ENCODE peak calls at places on chromosomes 1 and 21, in nine cellular contexts. One of them, this sample, is unnamed.

GRCh38 chr1:82273816-82274215 is 473.1 kb downstream of the ADGRL2 start:
- DNase-seq in D721Med: no peak
- DNase-seq in gastrocnemius medialis: no peak
- DNase-seq in foreskin keratinocyte: no peak
- DNase-seq in CD8-positive, alpha-beta T cell: no peak
- DNase-seq in psoas muscle: no peak
- DNase-seq in fibroblast of mammary gland: peak
- DNase-seq in hepatocyte: no peak
- DNase-seq in lower leg skin: no peak
- DNase-seq in this sample: peak

GRCh38 chr21:36079010-36079649 is 9.3 kb downstream of the CBR1 start:
- DNase-seq in D721Med: no peak
- DNase-seq in foreskin keratinocyte: no peak
- DNase-seq in CD8-positive, alpha-beta T cell: no peak
- DNase-seq in psoas muscle: no peak
- DNase-seq in hepatocyte: no peak
- DNase-seq in gastrocnemius medialis: peak
- DNase-seq in lower leg skin: no peak
- DNase-seq in fibroblast of mammary gland: no peak
- DNase-seq in this sample: no peak

GRCh38 chr1:162040657-162041056 is 17.0 kb upstream of the OLFML2B start:
- DNase-seq in D721Med: no peak
- DNase-seq in fibroblast of mammary gland: peak
- DNase-seq in psoas muscle: no peak
- DNase-seq in gastrocnemius medialis: no peak
- DNase-seq in lower leg skin: no peak
- DNase-seq in CD8-positive, alpha-beta T cell: no peak
- DNase-seq in foreskin keratinocyte: no peak
- DNase-seq in hepatocyte: peak
- DNase-seq in this sample: peak

GRCh38 chr21:33543505-33544129 is 779 bp downstream of the SON start:
- DNase-seq in fibroblast of mammary gland: peak
- DNase-seq in foreskin keratinocyte: no peak
- DNase-seq in CD8-positive, alpha-beta T cell: peak
- DNase-seq in lower leg skin: peak
- DNase-seq in D721Med: no peak
- DNase-seq in hepatocyte: no peak
- DNase-seq in psoas muscle: peak
- DNase-seq in gastrocnemius medialis: peak
- DNase-seq in this sample: no peak

GRCh38 chr1:204672482-204673216 is 12.9 kb downstream of the LRRN2 start:
- DNase-seq in gastrocnemius medialis: no peak
- DNase-seq in CD8-positive, alpha-beta T cell: no peak
- DNase-seq in fibroblast of mammary gland: no peak
- DNase-seq in hepatocyte: no peak
- DNase-seq in lower leg skin: no peak
- DNase-seq in foreskin keratinocyte: no peak
- DNase-seq in psoas muscle: no peak
- DNase-seq in D721Med: no peak
- DNase-seq in this sample: no peak

GRCh38 chr21:42341776-42342542 is 8.8 kb downstream of the TFF2 start:
- DNase-seq in fibroblast of mammary gland: no peak
- DNase-seq in psoas muscle: no peak
- DNase-seq in gastrocnemius medialis: no peak
- DNase-seq in foreskin keratinocyte: no peak
- DNase-seq in lower leg skin: no peak
- DNase-seq in hepatocyte: no peak
- DNase-seq in D721Med: no peak
- DNase-seq in CD8-positive, alpha-beta T cell: no peak
- DNase-seq in this sample: no peak

GRCh38 chr1:23936481-23937176 is 23.0 kb upstream of the PNRC2 start:
- DNase-seq in CD8-positive, alpha-beta T cell: no peak
- DNase-seq in hepatocyte: no peak
- DNase-seq in foreskin keratinocyte: no peak
- DNase-seq in psoas muscle: no peak
- DNase-seq in lower leg skin: no peak
- DNase-seq in fibroblast of mammary gland: no peak
- DNase-seq in gastrocnemius medialis: no peak
- DNase-seq in D721Med: no peak
- DNase-seq in this sample: peak

GRCh38 chr1:212942679-212943392 is 7.5 kb upstream of the VASH2 start:
- DNase-seq in psoas muscle: no peak
- DNase-seq in lower leg skin: no peak
- DNase-seq in fibroblast of mammary gland: no peak
- DNase-seq in hepatocyte: no peak
- DNase-seq in CD8-positive, alpha-beta T cell: no peak
- DNase-seq in D721Med: no peak
- DNase-seq in gastrocnemius medialis: no peak
- DNase-seq in foreskin keratinocyte: no peak
- DNase-seq in this sample: no peak

GRCh38 chr1:31576201-31576669 is at the start of gene TINAGL1:
- DNase-seq in gastrocnemius medialis: no peak
- DNase-seq in CD8-positive, alpha-beta T cell: no peak
- DNase-seq in D721Med: no peak
- DNase-seq in psoas muscle: no peak
- DNase-seq in fibroblast of mammary gland: no peak
- DNase-seq in lower leg skin: no peak
- DNase-seq in hepatocyte: peak
- DNase-seq in foreskin keratinocyte: peak
- DNase-seq in this sample: no peak

GRCh38 chr21:16087523-16087922 is 357.7 kb downstream of the USP25 start:
- DNase-seq in psoas muscle: no peak
- DNase-seq in gastrocnemius medialis: no peak
- DNase-seq in D721Med: no peak
- DNase-seq in hepatocyte: no peak
- DNase-seq in fibroblast of mammary gland: no peak
- DNase-seq in lower leg skin: no peak
- DNase-seq in foreskin keratinocyte: no peak
- DNase-seq in CD8-positive, alpha-beta T cell: no peak
- DNase-seq in this sample: no peak

GRCh38 chr1:110309139-110309538 is 30.0 kb upstream of the RBM15 start:
- DNase-seq in CD8-positive, alpha-beta T cell: no peak
- DNase-seq in fibroblast of mammary gland: peak
- DNase-seq in gastrocnemius medialis: no peak
- DNase-seq in psoas muscle: no peak
- DNase-seq in foreskin keratinocyte: no peak
- DNase-seq in D721Med: no peak
- DNase-seq in hepatocyte: no peak
- DNase-seq in lower leg skin: no peak
- DNase-seq in this sample: peak

GRCh38 chr1:119767486-119767885 is 1.2 kb downstream of the HMGCS2 start:
- DNase-seq in lower leg skin: no peak
- DNase-seq in CD8-positive, alpha-beta T cell: no peak
- DNase-seq in foreskin keratinocyte: no peak
- DNase-seq in gastrocnemius medialis: no peak
- DNase-seq in hepatocyte: no peak
- DNase-seq in D721Med: no peak
- DNase-seq in fibroblast of mammary gland: peak
- DNase-seq in psoas muscle: no peak
- DNase-seq in this sample: no peak

GRCh38 chr1:234980657-234981396 is 147.8 kb downstream of the TOMM20 start:
- DNase-seq in hepatocyte: peak
- DNase-seq in foreskin keratinocyte: peak
- DNase-seq in psoas muscle: peak
- DNase-seq in gastrocnemius medialis: peak
- DNase-seq in fibroblast of mammary gland: peak
- DNase-seq in CD8-positive, alpha-beta T cell: peak
- DNase-seq in D721Med: no peak
- DNase-seq in lower leg skin: peak
- DNase-seq in this sample: peak

GRCh38 chr21:41965045-41965444 is 11.2 kb upstream of the C2CD2 start:
- DNase-seq in fibroblast of mammary gland: no peak
- DNase-seq in D721Med: no peak
- DNase-seq in CD8-positive, alpha-beta T cell: no peak
- DNase-seq in gastrocnemius medialis: no peak
- DNase-seq in foreskin keratinocyte: no peak
- DNase-seq in hepatocyte: no peak
- DNase-seq in lower leg skin: no peak
- DNase-seq in psoas muscle: no peak
- DNase-seq in this sample: no peak

GRCh38 chr1:174812026-174812425 is 187.7 kb upstream of the CACYBP start:
- DNase-seq in foreskin keratinocyte: no peak
- DNase-seq in hepatocyte: no peak
- DNase-seq in lower leg skin: no peak
- DNase-seq in D721Med: no peak
- DNase-seq in gastrocnemius medialis: no peak
- DNase-seq in psoas muscle: no peak
- DNase-seq in CD8-positive, alpha-beta T cell: no peak
- DNase-seq in fibroblast of mammary gland: no peak
- DNase-seq in this sample: no peak

GRCh38 chr1:36099681-36100341 is 11.1 kb downstream of the ADPRS start:
- DNase-seq in CD8-positive, alpha-beta T cell: peak
- DNase-seq in psoas muscle: peak
- DNase-seq in hepatocyte: peak
- DNase-seq in gastrocnemius medialis: peak
- DNase-seq in foreskin keratinocyte: no peak
- DNase-seq in D721Med: peak
- DNase-seq in fibroblast of mammary gland: peak
- DNase-seq in lower leg skin: no peak
- DNase-seq in this sample: peak

GRCh38 chr1:65371544-65371943 is 48.9 kb upstream of the LEPR start:
- DNase-seq in psoas muscle: no peak
- DNase-seq in foreskin keratinocyte: no peak
- DNase-seq in fibroblast of mammary gland: no peak
- DNase-seq in CD8-positive, alpha-beta T cell: no peak
- DNase-seq in hepatocyte: no peak
- DNase-seq in gastrocnemius medialis: no peak
- DNase-seq in D721Med: no peak
- DNase-seq in lower leg skin: no peak
- DNase-seq in this sample: no peak

GRCh38 chr1:15540201-15540600 is 13.6 kb downstream of the DNAJC16 start:
- DNase-seq in fibroblast of mammary gland: peak
- DNase-seq in psoas muscle: no peak
- DNase-seq in gastrocnemius medialis: no peak
- DNase-seq in CD8-positive, alpha-beta T cell: no peak
- DNase-seq in hepatocyte: no peak
- DNase-seq in D721Med: no peak
- DNase-seq in foreskin keratinocyte: no peak
- DNase-seq in lower leg skin: no peak
- DNase-seq in this sample: peak

GRCh38 chr1:3775248-3775497 is 2.6 kb downstream of the SMIM1 start:
- DNase-seq in fibroblast of mammary gland: no peak
- DNase-seq in lower leg skin: no peak
- DNase-seq in CD8-positive, alpha-beta T cell: no peak
- DNase-seq in psoas muscle: no peak
- DNase-seq in hepatocyte: no peak
- DNase-seq in gastrocnemius medialis: no peak
- DNase-seq in D721Med: no peak
- DNase-seq in foreskin keratinocyte: no peak
- DNase-seq in this sample: no peak

GRCh38 chr1:243286409-243287127 is 30.7 kb downstream of the SDCCAG8 start:
- DNase-seq in foreskin keratinocyte: no peak
- DNase-seq in hepatocyte: no peak
- DNase-seq in gastrocnemius medialis: no peak
- DNase-seq in D721Med: no peak
- DNase-seq in lower leg skin: no peak
- DNase-seq in CD8-positive, alpha-beta T cell: no peak
- DNase-seq in psoas muscle: no peak
- DNase-seq in fibroblast of mammary gland: peak
- DNase-seq in this sample: peak

GRCh38 chr1:238710697-238711096 is 675.7 kb upstream of the CHRM3 start:
- DNase-seq in CD8-positive, alpha-beta T cell: no peak
- DNase-seq in hepatocyte: no peak
- DNase-seq in D721Med: no peak
- DNase-seq in gastrocnemius medialis: no peak
- DNase-seq in psoas muscle: no peak
- DNase-seq in foreskin keratinocyte: no peak
- DNase-seq in lower leg skin: no peak
- DNase-seq in fibroblast of mammary gland: peak
- DNase-seq in this sample: peak
- TF ChIP-seq CTCF in CD8-positive, alpha-beta T cell: no peak
- TF ChIP-seq CTCF in hepatocyte: peak
- TF ChIP-seq CTCF in D721Med: no peak
- TF ChIP-seq CTCF in gastrocnemius medialis: no peak
- TF ChIP-seq CTCF in psoas muscle: no peak
- TF ChIP-seq CTCF in foreskin keratinocyte: peak
- TF ChIP-seq CTCF in lower leg skin: no peak
- TF ChIP-seq CTCF in fibroblast of mammary gland: peak
- TF ChIP-seq CTCF in this sample: peak

DNA sequence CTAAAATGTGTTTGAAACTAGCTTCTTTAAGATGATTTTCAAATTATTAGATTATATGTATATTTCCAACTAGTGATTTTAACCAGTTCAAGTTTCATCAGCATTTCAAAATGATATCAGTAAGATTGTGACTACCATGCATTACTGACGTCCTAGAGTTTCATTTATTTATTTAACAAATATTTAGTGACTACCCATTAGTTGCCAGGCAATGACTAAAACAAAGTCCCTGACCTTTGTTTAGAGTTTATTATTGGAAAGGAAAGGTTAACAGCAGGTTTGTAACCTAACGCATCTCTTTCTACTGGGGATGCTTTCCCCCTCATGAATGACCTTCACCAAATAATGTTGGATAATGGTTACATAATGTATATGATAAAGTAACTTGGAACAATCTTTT is 7.6 kb upstream of the C4BPB start:
- DNase-seq in foreskin keratinocyte: no peak
- DNase-seq in CD8-positive, alpha-beta T cell: no peak
- DNase-seq in D721Med: no peak
- DNase-seq in hepatocyte: no peak
- DNase-seq in gastrocnemius medialis: no peak
- DNase-seq in fibroblast of mammary gland: no peak
- DNase-seq in lower leg skin: no peak
- DNase-seq in psoas muscle: no peak
- DNase-seq in this sample: no peak
- TF ChIP-seq CTCF in foreskin keratinocyte: no peak
- TF ChIP-seq CTCF in CD8-positive, alpha-beta T cell: no peak
- TF ChIP-seq CTCF in D721Med: no peak
- TF ChIP-seq CTCF in hepatocyte: no peak
- TF ChIP-seq CTCF in gastrocnemius medialis: no peak
- TF ChIP-seq CTCF in fibroblast of mammary gland: no peak
- TF ChIP-seq CTCF in lower leg skin: no peak
- TF ChIP-seq CTCF in psoas muscle: no peak
- TF ChIP-seq CTCF in this sample: no peak

GRCh38 chr1:179448429-179449149 is 82.8 kb downstream of the AXDND1 start:
- DNase-seq in CD8-positive, alpha-beta T cell: no peak
- DNase-seq in foreskin keratinocyte: no peak
- DNase-seq in lower leg skin: no peak
- DNase-seq in hepatocyte: no peak
- DNase-seq in psoas muscle: no peak
- DNase-seq in gastrocnemius medialis: no peak
- DNase-seq in D721Med: no peak
- DNase-seq in fibroblast of mammary gland: no peak
- DNase-seq in this sample: no peak

GRCh38 chr1:179445593-179445992 is 79.8 kb downstream of the AXDND1 start:
- DNase-seq in psoas muscle: no peak
- DNase-seq in foreskin keratinocyte: no peak
- DNase-seq in CD8-positive, alpha-beta T cell: no peak
- DNase-seq in D721Med: no peak
- DNase-seq in gastrocnemius medialis: no peak
- DNase-seq in hepatocyte: no peak
- DNase-seq in fibroblast of mammary gland: no peak
- DNase-seq in lower leg skin: no peak
- DNase-seq in this sample: no peak

GRCh38 chr1:179447489-179447888 is 81.7 kb downstream of the AXDND1 start:
- DNase-seq in psoas muscle: no peak
- DNase-seq in gastrocnemius medialis: no peak
- DNase-seq in hepatocyte: no peak
- DNase-seq in fibroblast of mammary gland: peak
- DNase-seq in lower leg skin: no peak
- DNase-seq in foreskin keratinocyte: no peak
- DNase-seq in CD8-positive, alpha-beta T cell: no peak
- DNase-seq in D721Med: no peak
- DNase-seq in this sample: peak
- TF ChIP-seq CTCF in psoas muscle: no peak
- TF ChIP-seq CTCF in gastrocnemius medialis: peak
- TF ChIP-seq CTCF in hepatocyte: no peak
- TF ChIP-seq CTCF in fibroblast of mammary gland: peak
- TF ChIP-seq CTCF in lower leg skin: no peak
- TF ChIP-seq CTCF in foreskin keratinocyte: peak
- TF ChIP-seq CTCF in CD8-positive, alpha-beta T cell: no peak
- TF ChIP-seq CTCF in D721Med: peak
- TF ChIP-seq CTCF in this sample: peak

GRCh38 chr1:57232500-57232899 is 191.4 kb downstream of the DAB1 start:
- DNase-seq in D721Med: no peak
- DNase-seq in psoas muscle: no peak
- DNase-seq in gastrocnemius medialis: no peak
- DNase-seq in CD8-positive, alpha-beta T cell: no peak
- DNase-seq in fibroblast of mammary gland: peak
- DNase-seq in hepatocyte: no peak
- DNase-seq in foreskin keratinocyte: no peak
- DNase-seq in lower leg skin: no peak
- DNase-seq in this sample: no peak
- TF ChIP-seq CTCF in D721Med: peak
- TF ChIP-seq CTCF in psoas muscle: no peak
- TF ChIP-seq CTCF in gastrocnemius medialis: no peak
- TF ChIP-seq CTCF in CD8-positive, alpha-beta T cell: no peak
- TF ChIP-seq CTCF in fibroblast of mammary gland: no peak
- TF ChIP-seq CTCF in hepatocyte: no peak
- TF ChIP-seq CTCF in foreskin keratinocyte: peak
- TF ChIP-seq CTCF in lower leg skin: no peak
- TF ChIP-seq CTCF in this sample: no peak

This sample was measured in fibroblast of pulmonary artery.